ENCODE peak calls at places on chromosome 12, in five cellular contexts. K, A, M, W and H are unnamed samples.

GRCh38 chr12:6638305-6638704 is 2.5 kb upstream of the LPAR5 start:
- DNase-seq in K (no peak), M (no peak), W (no peak), A (no peak), H (no peak)

GRCh38 chr12:14366211-14366762 is 805 bp downstream of the ATF7IP start:
- DNase-seq in W (peak; percentile 35), K (peak; percentile 31), A (no peak), M (no peak), H (no peak)

GRCh38 chr12:9792185-9792900 is 31.6 kb upstream of the CD69 start:
- DNase-seq in M (no peak), W (no peak), K (no peak), A (no peak), H (no peak)

GRCh38 chr12:103962493-103962892 is 3.2 kb upstream of the TDG start:
- DNase-seq in W (no peak), A (no peak), K (no peak), M (no peak), H (no peak)

GRCh38 chr12:77163068-77163810 is 97.9 kb upstream of the E2F7 start:
- DNase-seq in K (no peak), A (no peak), M (no peak), W (no peak), H (no peak)

GRCh38 chr12:91272456-91273063 is 89.9 kb upstream of the DCN start:
- DNase-seq in K (no peak), A (no peak), M (no peak), W (no peak), H (no peak)

GRCh38 chr12:29782285-29782820 is 1.4 kb downstream of the TMTC1 start:
- DNase-seq in K (peak; percentile 42), A (no peak), W (peak; percentile 77), M (no peak), H (no peak)

GRCh38 chr12:6554168-6554989 is 1.5 kb downstream of the IFFO1 start:
- DNase-seq in K (peak; percentile 90), W (peak; percentile 65), M (peak; percentile 86), A (peak; percentile 71), H (peak; percentile 92)

GRCh38 chr12:131928080-131928764 is 854 bp upstream of the PUS1 start:
- DNase-seq in M (no peak), A (no peak), W (no peak), K (peak; percentile 9), H (no peak)

GRCh38 chr12:78951746-78952532 is 87.4 kb downstream of the SYT1 start:
- DNase-seq in M (no peak), A (no peak), K (no peak), W (peak; percentile 54), H (no peak)

GRCh38 chr12:3744216-3744883 is 8.6 kb downstream of the CRACR2A start:
- DNase-seq in W (no peak), A (no peak), K (no peak), M (no peak), H (no peak)